ENCODE peak calls at places on chromosome 15, in six cellular contexts. One of them, this sample, is unnamed.
A peak's percentile ranks its signal among the peaks of the same experiment; 100 is the strongest.

GRCh38 chr15:100308222-100309007 is 33.4 kb downstream of the ADAMTS17 start:
- DNase-seq in GM12891: no peak
- DNase-seq in stimulated activated CD4-positive, alpha-beta T cell treated with anti-CD3 and anti-CD28 coated beads, Interleukin-12 subunit alpha, Interleukin-12 subunit beta, amount 100 ng/mL, for 48 hours: no peak
- DNase-seq in NCI-H748 treated with DMSO at 0.1 percent for 48 hours: no peak
- DNase-seq in right cardiac atrium: peak; percentile 44
- DNase-seq in stimulated activated naive CD8-positive, alpha-beta T cell treated with anti-CD3 and anti-CD28 coated beads, Interleukin-15, Interleukin-2, amounts not matched to agents 100 U/mL and 50 U/mL, for 24 hours: no peak
- DNase-seq in this sample: no peak

GRCh38 chr15:101023501-101024110 is 104.4 kb downstream of the LRRK1 start:
- DNase-seq in GM12891: no peak
- DNase-seq in stimulated activated CD4-positive, alpha-beta T cell treated with anti-CD3 and anti-CD28 coated beads, Interleukin-12 subunit alpha, Interleukin-12 subunit beta, amount 100 ng/mL, for 48 hours: no peak
- DNase-seq in NCI-H748 treated with DMSO at 0.1 percent for 48 hours: no peak
- DNase-seq in right cardiac atrium: no peak
- DNase-seq in stimulated activated naive CD8-positive, alpha-beta T cell treated with anti-CD3 and anti-CD28 coated beads, Interleukin-15, Interleukin-2, amounts not matched to agents 100 U/mL and 50 U/mL, for 24 hours: no peak
- DNase-seq in this sample: no peak

GRCh38 chr15:74179983-74180688 is 6.6 kb downstream of the ISLR start:
- DNase-seq in GM12891: no peak
- DNase-seq in stimulated activated CD4-positive, alpha-beta T cell treated with anti-CD3 and anti-CD28 coated beads, Interleukin-12 subunit alpha, Interleukin-12 subunit beta, amount 100 ng/mL, for 48 hours: no peak
- DNase-seq in NCI-H748 treated with DMSO at 0.1 percent for 48 hours: no peak
- DNase-seq in right cardiac atrium: peak; percentile 76
- DNase-seq in stimulated activated naive CD8-positive, alpha-beta T cell treated with anti-CD3 and anti-CD28 coated beads, Interleukin-15, Interleukin-2, amounts not matched to agents 100 U/mL and 50 U/mL, for 24 hours: no peak
- DNase-seq in this sample: no peak

GRCh38 chr15:94230886-94231727 is at the start of gene MCTP2:
- DNase-seq in GM12891: peak; percentile 21
- DNase-seq in stimulated activated CD4-positive, alpha-beta T cell treated with anti-CD3 and anti-CD28 coated beads, Interleukin-12 subunit alpha, Interleukin-12 subunit beta, amount 100 ng/mL, for 48 hours: peak; percentile 67
- DNase-seq in NCI-H748 treated with DMSO at 0.1 percent for 48 hours: peak; percentile 41
- DNase-seq in right cardiac atrium: peak; percentile 82
- DNase-seq in stimulated activated naive CD8-positive, alpha-beta T cell treated with anti-CD3 and anti-CD28 coated beads, Interleukin-15, Interleukin-2, amounts not matched to agents 100 U/mL and 50 U/mL, for 24 hours: peak; percentile 90
- DNase-seq in this sample: no peak

GRCh38 chr15:73550190-73550589 is 83.0 kb downstream of the NPTN start:
- DNase-seq in GM12891: no peak
- DNase-seq in stimulated activated CD4-positive, alpha-beta T cell treated with anti-CD3 and anti-CD28 coated beads, Interleukin-12 subunit alpha, Interleukin-12 subunit beta, amount 100 ng/mL, for 48 hours: no peak
- DNase-seq in NCI-H748 treated with DMSO at 0.1 percent for 48 hours: no peak
- DNase-seq in right cardiac atrium: no peak
- DNase-seq in stimulated activated naive CD8-positive, alpha-beta T cell treated with anti-CD3 and anti-CD28 coated beads, Interleukin-15, Interleukin-2, amounts not matched to agents 100 U/mL and 50 U/mL, for 24 hours: no peak
- DNase-seq in this sample: no peak

GRCh38 chr15:49815937-49816336 is 195.1 kb downstream of the DTWD1 start:
- DNase-seq in GM12891: no peak
- DNase-seq in stimulated activated CD4-positive, alpha-beta T cell treated with anti-CD3 and anti-CD28 coated beads, Interleukin-12 subunit alpha, Interleukin-12 subunit beta, amount 100 ng/mL, for 48 hours: no peak
- DNase-seq in NCI-H748 treated with DMSO at 0.1 percent for 48 hours: no peak
- DNase-seq in right cardiac atrium: peak; percentile 36
- DNase-seq in stimulated activated naive CD8-positive, alpha-beta T cell treated with anti-CD3 and anti-CD28 coated beads, Interleukin-15, Interleukin-2, amounts not matched to agents 100 U/mL and 50 U/mL, for 24 hours: no peak
- DNase-seq in this sample: no peak

GRCh38 chr15:63294354-63294753 is 16.9 kb downstream of the APH1B start:
- DNase-seq in GM12891: no peak
- DNase-seq in stimulated activated CD4-positive, alpha-beta T cell treated with anti-CD3 and anti-CD28 coated beads, Interleukin-12 subunit alpha, Interleukin-12 subunit beta, amount 100 ng/mL, for 48 hours: no peak
- DNase-seq in NCI-H748 treated with DMSO at 0.1 percent for 48 hours: no peak
- DNase-seq in right cardiac atrium: no peak
- DNase-seq in stimulated activated naive CD8-positive, alpha-beta T cell treated with anti-CD3 and anti-CD28 coated beads, Interleukin-15, Interleukin-2, amounts not matched to agents 100 U/mL and 50 U/mL, for 24 hours: no peak
- DNase-seq in this sample: no peak

GRCh38 chr15:39397883-39398282 is 183.0 kb upstream of the THBS1 start:
- DNase-seq in GM12891: peak; percentile 8
- DNase-seq in stimulated activated CD4-positive, alpha-beta T cell treated with anti-CD3 and anti-CD28 coated beads, Interleukin-12 subunit alpha, Interleukin-12 subunit beta, amount 100 ng/mL, for 48 hours: no peak
- DNase-seq in NCI-H748 treated with DMSO at 0.1 percent for 48 hours: no peak
- DNase-seq in right cardiac atrium: no peak
- DNase-seq in stimulated activated naive CD8-positive, alpha-beta T cell treated with anti-CD3 and anti-CD28 coated beads, Interleukin-15, Interleukin-2, amounts not matched to agents 100 U/mL and 50 U/mL, for 24 hours: no peak
- DNase-seq in this sample: peak; percentile 47

GRCh38 chr15:39756806-39757522 is 25.7 kb downstream of the FSIP1 start:
- DNase-seq in GM12891: no peak
- DNase-seq in stimulated activated CD4-positive, alpha-beta T cell treated with anti-CD3 and anti-CD28 coated beads, Interleukin-12 subunit alpha, Interleukin-12 subunit beta, amount 100 ng/mL, for 48 hours: peak; percentile 45
- DNase-seq in NCI-H748 treated with DMSO at 0.1 percent for 48 hours: peak; percentile 29
- DNase-seq in right cardiac atrium: no peak
- DNase-seq in stimulated activated naive CD8-positive, alpha-beta T cell treated with anti-CD3 and anti-CD28 coated beads, Interleukin-15, Interleukin-2, amounts not matched to agents 100 U/mL and 50 U/mL, for 24 hours: no peak
- DNase-seq in this sample: peak; percentile 70

GRCh38 chr15:100529556-100529955 is 806 bp upstream of the CERS3 start:
- DNase-seq in GM12891: no peak
- DNase-seq in stimulated activated CD4-positive, alpha-beta T cell treated with anti-CD3 and anti-CD28 coated beads, Interleukin-12 subunit alpha, Interleukin-12 subunit beta, amount 100 ng/mL, for 48 hours: no peak
- DNase-seq in NCI-H748 treated with DMSO at 0.1 percent for 48 hours: no peak
- DNase-seq in right cardiac atrium: no peak
- DNase-seq in stimulated activated naive CD8-positive, alpha-beta T cell treated with anti-CD3 and anti-CD28 coated beads, Interleukin-15, Interleukin-2, amounts not matched to agents 100 U/mL and 50 U/mL, for 24 hours: no peak
- DNase-seq in this sample: no peak